ENCODE peak calls at places on chromosomes 2 and 18, in four cellular contexts. One of them, this sample, is unnamed.

GRCh38 chr18:79515331-79515730 is 119.6 kb downstream of the NFATC1 start:
- DNase-seq in CD8-positive, alpha-beta T cell: no peak
- DNase-seq in hepatocyte: no peak
- DNase-seq in HCT116: no peak
- DNase-seq in this sample: no peak

GRCh38 chr2:215884741-215885140 is 128.6 kb downstream of the MREG start:
- DNase-seq in CD8-positive, alpha-beta T cell: no peak
- DNase-seq in hepatocyte: no peak
- DNase-seq in HCT116: no peak
- DNase-seq in this sample: no peak

GRCh38 chr2:124437811-124438210 is 412.7 kb downstream of the CNTNAP5 start:
- DNase-seq in CD8-positive, alpha-beta T cell: no peak
- DNase-seq in hepatocyte: peak
- DNase-seq in HCT116: no peak
- DNase-seq in this sample: no peak

GRCh38 chr2:176192351-176192750 is 3.9 kb downstream of the HOXD1 start:
- DNase-seq in CD8-positive, alpha-beta T cell: no peak
- DNase-seq in hepatocyte: no peak
- DNase-seq in HCT116: no peak
- DNase-seq in this sample: no peak

GRCh38 chr2:150271952-150272351 is 215.5 kb downstream of the RND3 start:
- DNase-seq in CD8-positive, alpha-beta T cell: no peak
- DNase-seq in hepatocyte: peak
- DNase-seq in HCT116: no peak
- DNase-seq in this sample: no peak

GRCh38 chr2:8753609-8754008 is 71.8 kb downstream of the ID2 start:
- DNase-seq in CD8-positive, alpha-beta T cell: no peak
- DNase-seq in hepatocyte: no peak
- DNase-seq in HCT116: no peak
- DNase-seq in this sample: no peak

GRCh38 chr2:85911097-85911496 is 22.3 kb upstream of the ST3GAL5 start:
- DNase-seq in CD8-positive, alpha-beta T cell: no peak
- DNase-seq in hepatocyte: no peak
- DNase-seq in HCT116: no peak
- DNase-seq in this sample: no peak

GRCh38 chr18:48541026-48541746 is 2.4 kb downstream of the CTIF start:
- DNase-seq in CD8-positive, alpha-beta T cell: no peak
- DNase-seq in hepatocyte: peak
- DNase-seq in HCT116: no peak
- DNase-seq in this sample: no peak

GRCh38 chr2:101398026-101398830 is 10.9 kb upstream of the CREG2 start:
- DNase-seq in CD8-positive, alpha-beta T cell: no peak
- DNase-seq in hepatocyte: no peak
- DNase-seq in HCT116: no peak
- DNase-seq in this sample: no peak

GRCh38 chr2:25281581-25281980 is 60.1 kb downstream of the DNMT3A start:
- DNase-seq in CD8-positive, alpha-beta T cell: no peak
- DNase-seq in hepatocyte: no peak
- DNase-seq in HCT116: no peak
- DNase-seq in this sample: no peak
- H3K27ac ChIP-seq in CD8-positive, alpha-beta T cell: no peak
- H3K27ac ChIP-seq in hepatocyte: no peak
- H3K27ac ChIP-seq in HCT116: no peak
- H3K27ac ChIP-seq in this sample: no peak

GRCh38 chr2:166242309-166242708 is 114.5 kb upstream of the SCN1A start:
- DNase-seq in CD8-positive, alpha-beta T cell: no peak
- DNase-seq in hepatocyte: no peak
- DNase-seq in HCT116: no peak
- DNase-seq in this sample: no peak

GRCh38 chr2:166240387-166241313 is 112.8 kb upstream of the SCN1A start:
- DNase-seq in CD8-positive, alpha-beta T cell: no peak
- DNase-seq in hepatocyte: no peak
- DNase-seq in HCT116: no peak
- DNase-seq in this sample: no peak

GRCh38 chr2:166234112-166234846 is 106.5 kb upstream of the SCN1A start:
- DNase-seq in CD8-positive, alpha-beta T cell: no peak
- DNase-seq in hepatocyte: no peak
- DNase-seq in HCT116: no peak
- DNase-seq in this sample: peak

GRCh38 chr2:166238176-166238575 is 110.4 kb upstream of the SCN1A start:
- DNase-seq in CD8-positive, alpha-beta T cell: no peak
- DNase-seq in hepatocyte: no peak
- DNase-seq in HCT116: no peak
- DNase-seq in this sample: no peak

GRCh38 chr2:166239548-166239947 is 111.7 kb upstream of the SCN1A start:
- DNase-seq in CD8-positive, alpha-beta T cell: no peak
- DNase-seq in hepatocyte: no peak
- DNase-seq in HCT116: no peak
- DNase-seq in this sample: no peak
- H3K27ac ChIP-seq in CD8-positive, alpha-beta T cell: no peak
- H3K27ac ChIP-seq in hepatocyte: no peak
- H3K27ac ChIP-seq in HCT116: no peak
- H3K27ac ChIP-seq in this sample: no peak

GRCh38 chr2:20106746-20107145 is 55.3 kb upstream of the LAPTM4A start:
- DNase-seq in CD8-positive, alpha-beta T cell: no peak
- DNase-seq in hepatocyte: peak
- DNase-seq in HCT116: no peak
- DNase-seq in this sample: no peak
- H3K27ac ChIP-seq in CD8-positive, alpha-beta T cell: no peak
- H3K27ac ChIP-seq in hepatocyte: no peak
- H3K27ac ChIP-seq in HCT116: no peak
- H3K27ac ChIP-seq in this sample: no peak

DNA sequence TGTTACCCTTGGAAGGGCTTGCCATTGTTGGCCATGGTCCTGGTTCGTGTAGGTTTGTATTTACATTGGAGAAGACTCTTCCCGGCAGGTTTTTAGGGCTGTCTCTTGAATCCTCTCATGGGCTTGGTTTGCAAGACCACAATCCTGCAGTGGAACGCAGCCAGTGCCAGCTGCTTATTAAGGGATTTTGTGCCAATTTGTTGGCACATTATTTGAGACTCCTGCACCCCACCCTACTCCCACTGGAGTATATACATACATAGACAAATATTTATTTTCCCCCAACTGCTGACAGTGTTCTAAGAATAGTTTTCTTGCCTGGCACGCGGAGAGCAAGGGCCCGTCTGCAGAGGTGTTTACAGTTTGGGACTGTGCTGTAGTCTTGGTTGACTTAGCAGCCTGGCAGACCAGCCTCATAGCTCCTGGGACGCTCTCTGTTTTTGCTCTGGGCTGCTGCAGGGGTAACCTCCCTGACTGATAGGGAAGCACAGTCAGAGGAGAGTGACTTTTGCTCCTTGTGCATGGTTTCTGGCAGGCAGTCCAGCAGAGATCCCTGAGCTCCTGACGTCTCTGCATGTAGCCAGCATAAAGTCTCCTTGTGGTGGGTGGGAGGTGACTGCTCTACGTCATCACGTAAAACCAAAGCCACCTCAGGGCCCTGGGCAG is 1.9 kb downstream of the LDLRAD4 start:
- DNase-seq in CD8-positive, alpha-beta T cell: no peak
- DNase-seq in hepatocyte: peak
- DNase-seq in HCT116: no peak
- DNase-seq in this sample: no peak
- H3K27ac ChIP-seq in CD8-positive, alpha-beta T cell: no peak
- H3K27ac ChIP-seq in hepatocyte: peak
- H3K27ac ChIP-seq in HCT116: no peak
- H3K27ac ChIP-seq in this sample: no peak

DNA sequence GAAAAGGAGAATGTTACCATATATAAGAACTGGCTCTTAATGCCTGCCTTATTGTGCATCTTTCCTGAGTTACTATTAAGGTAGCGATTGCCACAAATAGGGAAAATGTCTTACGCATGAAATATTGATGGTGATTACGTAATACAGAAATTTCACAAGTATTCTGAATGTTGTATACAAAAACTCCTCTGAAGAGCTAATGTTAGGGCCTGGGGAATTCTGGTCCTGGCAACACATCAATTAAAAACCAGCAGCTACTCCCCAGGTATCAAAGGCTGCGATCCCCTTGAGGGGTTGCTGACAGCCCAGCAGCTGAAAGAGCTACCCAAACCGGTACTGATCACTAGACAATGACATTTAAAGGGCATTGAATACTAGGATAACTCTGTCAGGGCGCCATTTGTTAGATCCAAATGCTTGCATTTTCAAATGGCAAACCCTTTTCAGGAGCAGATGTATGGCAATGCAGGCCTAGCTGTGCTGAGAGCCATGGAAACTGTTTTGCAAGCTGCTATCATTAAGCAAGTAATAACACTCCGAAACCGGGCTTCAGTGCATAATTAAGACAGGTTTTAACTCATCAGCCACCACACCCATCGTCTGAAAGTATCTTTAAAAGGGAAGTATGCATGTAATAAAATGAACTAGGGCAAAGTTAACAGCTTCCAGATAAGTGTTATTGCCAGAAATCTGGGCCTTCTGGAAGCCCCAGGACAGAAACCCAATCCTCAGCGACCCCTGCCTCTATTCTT is 78.4 kb downstream of the CLHC1 start:
- DNase-seq in CD8-positive, alpha-beta T cell: no peak
- DNase-seq in hepatocyte: no peak
- DNase-seq in HCT116: no peak
- DNase-seq in this sample: no peak
- H3K27ac ChIP-seq in CD8-positive, alpha-beta T cell: no peak
- H3K27ac ChIP-seq in hepatocyte: peak
- H3K27ac ChIP-seq in HCT116: no peak
- H3K27ac ChIP-seq in this sample: peak

GRCh38 chr2:108587621-108588020 is 53.4 kb downstream of the LIMS1 start:
- DNase-seq in CD8-positive, alpha-beta T cell: no peak
- DNase-seq in hepatocyte: peak
- DNase-seq in HCT116: no peak
- DNase-seq in this sample: no peak

GRCh38 chr2:108585446-108585845 is 51.2 kb downstream of the LIMS1 start:
- DNase-seq in CD8-positive, alpha-beta T cell: no peak
- DNase-seq in hepatocyte: no peak
- DNase-seq in HCT116: no peak
- DNase-seq in this sample: no peak

GRCh38 chr2:108588070-108588668 is 53.9 kb downstream of the LIMS1 start:
- DNase-seq in CD8-positive, alpha-beta T cell: no peak
- DNase-seq in hepatocyte: no peak
- DNase-seq in HCT116: no peak
- DNase-seq in this sample: no peak

GRCh38 chr2:108586631-108587030 is 52.4 kb downstream of the LIMS1 start:
- DNase-seq in CD8-positive, alpha-beta T cell: no peak
- DNase-seq in hepatocyte: no peak
- DNase-seq in HCT116: no peak
- DNase-seq in this sample: no peak

GRCh38 chr2:108586116-108586515 is 51.8 kb downstream of the LIMS1 start:
- DNase-seq in CD8-positive, alpha-beta T cell: no peak
- DNase-seq in hepatocyte: no peak
- DNase-seq in HCT116: no peak
- DNase-seq in this sample: no peak
- H3K27ac ChIP-seq in CD8-positive, alpha-beta T cell: no peak
- H3K27ac ChIP-seq in hepatocyte: peak
- H3K27ac ChIP-seq in HCT116: no peak
- H3K27ac ChIP-seq in this sample: no peak

DNA sequence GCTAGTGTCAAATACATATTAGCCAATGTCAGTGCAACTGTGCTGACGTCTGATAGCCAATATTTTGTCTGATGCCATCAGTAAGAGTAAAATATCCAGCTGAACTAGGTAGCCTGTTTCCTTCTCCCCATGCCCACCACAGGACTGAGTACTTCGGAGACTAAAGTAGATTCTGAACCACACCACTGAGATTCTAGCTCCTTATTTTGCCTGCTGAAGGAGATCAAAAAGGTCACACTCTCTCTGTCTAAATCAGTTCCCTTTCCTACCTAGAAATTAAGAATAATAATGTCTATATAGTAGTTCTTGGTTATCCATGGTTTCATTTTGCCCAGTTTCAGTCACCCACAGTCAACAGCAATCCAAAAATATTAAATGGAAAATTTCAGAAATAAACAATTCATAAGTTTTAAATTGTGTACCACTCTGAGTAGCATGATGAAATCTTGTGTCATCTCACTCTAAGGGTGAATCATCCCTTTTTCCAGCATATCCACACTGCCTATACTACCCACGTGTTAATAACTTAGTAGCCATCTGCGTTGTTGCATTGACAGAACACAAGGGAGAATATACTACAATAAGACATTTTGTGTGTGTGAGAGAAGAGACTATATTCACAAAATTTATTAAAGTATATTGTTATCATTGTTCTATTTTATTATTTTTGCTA is 1043.3 kb upstream of the PIK3C3 start:
- DNase-seq in CD8-positive, alpha-beta T cell: no peak
- DNase-seq in hepatocyte: no peak
- DNase-seq in HCT116: no peak
- DNase-seq in this sample: no peak
- H3K27ac ChIP-seq in CD8-positive, alpha-beta T cell: no peak
- H3K27ac ChIP-seq in hepatocyte: no peak
- H3K27ac ChIP-seq in HCT116: no peak
- H3K27ac ChIP-seq in this sample: no peak

GRCh38 chr2:20919301-20919800 is 96.5 kb upstream of the LDAH start:
- DNase-seq in CD8-positive, alpha-beta T cell: no peak
- DNase-seq in hepatocyte: no peak
- DNase-seq in HCT116: no peak
- DNase-seq in this sample: no peak

GRCh38 chr2:20916604-20917286 is 93.8 kb upstream of the LDAH start:
- DNase-seq in CD8-positive, alpha-beta T cell: no peak
- DNase-seq in hepatocyte: peak
- DNase-seq in HCT116: no peak
- DNase-seq in this sample: no peak

GRCh38 chr2:20917724-20918572 is 95.0 kb upstream of the LDAH start:
- DNase-seq in CD8-positive, alpha-beta T cell: no peak
- DNase-seq in hepatocyte: no peak
- DNase-seq in HCT116: no peak
- DNase-seq in this sample: no peak

GRCh38 chr2:20915271-20915670 is 92.4 kb upstream of the LDAH start:
- DNase-seq in CD8-positive, alpha-beta T cell: no peak
- DNase-seq in hepatocyte: no peak
- DNase-seq in HCT116: no peak
- DNase-seq in this sample: no peak

DNA sequence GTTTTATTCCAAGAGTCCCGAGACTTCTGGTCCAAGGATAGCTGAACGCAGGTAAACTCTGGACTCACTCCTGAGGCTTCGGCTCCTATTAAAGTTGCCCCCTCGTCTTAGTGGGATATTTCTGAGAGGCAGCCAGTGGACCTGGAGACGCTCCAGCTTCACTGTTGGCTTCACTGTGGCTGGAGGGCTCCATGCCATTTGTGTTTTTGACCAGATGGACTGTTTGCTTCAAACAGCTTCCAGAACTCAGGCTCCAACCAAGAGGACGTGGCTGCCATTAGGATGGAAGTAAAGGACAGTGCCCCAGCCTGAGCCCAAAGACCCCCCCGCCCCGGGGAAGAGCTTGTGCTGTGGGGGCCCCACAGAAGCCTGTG is 94.4 kb upstream of the LDAH start:
- DNase-seq in CD8-positive, alpha-beta T cell: no peak
- DNase-seq in hepatocyte: no peak
- DNase-seq in HCT116: no peak
- DNase-seq in this sample: no peak
- H3K27ac ChIP-seq in CD8-positive, alpha-beta T cell: no peak
- H3K27ac ChIP-seq in hepatocyte: no peak
- H3K27ac ChIP-seq in HCT116: no peak
- H3K27ac ChIP-seq in this sample: no peak